ENCODE peak calls at places on chromosomes 16 and 17, in seven cellular contexts. U is fibroblast of pulmonary artery; J is stimulated activated CD8-positive, alpha-beta memory T cell treated with anti-CD3 and anti-CD28 coated beads, Interleukin-7, amount 100 ng/mL, for 1 hour; F is T-helper 1 cell; O is transverse colon; W is NCI-H460; E is nephron progenitor cell. X is an unnamed sample.
A peak's percentile ranks its signal among the peaks of the same experiment; 100 is the strongest.

GRCh38 chr17:62717589-62718342 is 90.3 kb downstream of the MRC2 start:
- DNase-seq in U (no peak), O (no peak), W (no peak), F (no peak), J (no peak), E (no peak), X (no peak)

GRCh38 chr16:71338193-71338592 is 20.3 kb upstream of the CALB2 start:
- DNase-seq in J (no peak), F (no peak), W (peak; percentile 35), E (no peak), U (no peak), O (no peak), X (no peak)

GRCh38 chr16:72850863-72851262 is 197.1 kb downstream of the ZFHX3 start:
- DNase-seq in F (no peak), W (no peak), O (no peak), U (peak; percentile 55), J (no peak), E (no peak), X (no peak)

GRCh38 chr17:72456026-72456569 is 335.3 kb downstream of the SOX9 start:
- DNase-seq in U (peak; percentile 31), F (no peak), O (peak; percentile 80), W (no peak), E (no peak), J (no peak), X (no peak)

GRCh38 chr17:52744179-52744578 is 585.7 kb upstream of the CA10 start:
- DNase-seq in W (no peak), J (no peak), E (no peak), F (no peak), U (no peak), O (no peak), X (no peak)

GRCh38 chr16:66984902-66985311 is 3.5 kb upstream of the CES4A start:
- DNase-seq in U (no peak), E (no peak), J (peak; percentile 11), F (no peak), W (no peak), O (no peak), X (peak; percentile 49)

GRCh38 chr17:17403899-17404576 is 72.8 kb upstream of the MED9 start:
- DNase-seq in J (peak; percentile 12), E (no peak), W (no peak), U (no peak), F (peak; percentile 26), O (peak; percentile 45), X (peak; percentile 53)

GRCh38 chr17:6544770-6545169 is 11.6 kb downstream of the PITPNM3 start:
- DNase-seq in E (peak; percentile 14), J (no peak), O (no peak), F (no peak), W (no peak), U (no peak), X (no peak)

GRCh38 chr16:77589071-77589755 is 133.1 kb upstream of the NUDT7 start:
- DNase-seq in J (no peak), W (no peak), F (no peak), O (no peak), U (no peak), E (no peak), X (no peak)

GRCh38 chr16:9844361-9844760 is 337.9 kb downstream of the GRIN2A start:
- DNase-seq in J (no peak), E (no peak), F (no peak), U (no peak), O (no peak), W (no peak), X (no peak)

GRCh38 chr16:55912022-55912421 is 36.8 kb upstream of the CES5A start:
- DNase-seq in W (no peak), E (no peak), U (no peak), O (no peak), F (no peak), J (no peak), X (no peak)

GRCh38 chr17:67221062-67221998 is 23.7 kb downstream of the HELZ start:
- DNase-seq in W (peak; percentile 45), U (peak; percentile 78), O (no peak), E (peak; percentile 7), F (no peak), J (no peak), X (no peak)

GRCh38 chr17:79112471-79112870 is 37.8 kb downstream of the ENGASE start:
- DNase-seq in F (no peak), W (no peak), U (no peak), E (no peak), J (no peak), O (no peak), X (no peak)

GRCh38 chr17:61294777-61295176 is 104.9 kb upstream of the TBX2 start:
- DNase-seq in W (peak; percentile 26), O (no peak), F (no peak), J (no peak), U (peak; percentile 51), E (no peak), X (no peak)

GRCh38 chr16:17362946-17363345 is 107.8 kb downstream of the XYLT1 start:
- DNase-seq in E (no peak), F (no peak), W (no peak), U (no peak), J (no peak), O (no peak), X (no peak)

GRCh38 chr17:35645923-35646322 is 58.8 kb downstream of the AP2B1 start:
- DNase-seq in O (no peak), W (no peak), J (no peak), F (no peak), E (no peak), U (no peak), X (no peak)

GRCh38 chr17:1736348-1737281 is 6.1 kb upstream of the SERPINF2 start:
- DNase-seq in W (no peak), J (no peak), U (peak; percentile 95), F (no peak), E (peak; percentile 62), O (peak; percentile 52), X (peak; percentile 15)

GRCh38 chr17:1958134-1958881 is 66.8 kb downstream of the RTN4RL1 start:
- DNase-seq in J (no peak), F (no peak), O (no peak), W (no peak), U (no peak), E (no peak), X (no peak)

GRCh38 chr16:19680972-19681371 is 37.1 kb downstream of the KNOP1 start:
- DNase-seq in O (no peak), F (no peak), U (no peak), W (no peak), J (no peak), E (no peak), X (no peak)

GRCh38 chr16:46632778-46633733 is 11.9 kb upstream of the SHCBP1 start:
- DNase-seq in F (no peak), W (no peak), E (peak; percentile 33), U (no peak), O (no peak), J (no peak), X (no peak)

GRCh38 chr16:1159973-1160772 is 7.3 kb downstream of the CACNA1H start:
- DNase-seq in U (no peak), W (no peak), J (no peak), O (peak; percentile 26), F (no peak), E (peak; percentile 93), X (no peak)

GRCh38 chr17:68455756-68456528 is 1.4 kb downstream of the WIPI1 start:
- DNase-seq in U (peak; percentile 95), F (no peak), J (no peak), O (peak; percentile 46), E (no peak), W (no peak), X (no peak)

GRCh38 chr16:83068686-83069085 is 441.9 kb downstream of the CDH13 start:
- DNase-seq in J (no peak), U (peak; percentile 78), F (no peak), E (no peak), O (no peak), W (no peak), X (no peak)

GRCh38 chr17:41895617-41896016 is 23.1 kb downstream of the ACLY start:
- DNase-seq in F (no peak), O (no peak), E (no peak), U (no peak), W (no peak), J (no peak), X (no peak)

GRCh38 chr16:19696312-19696711 is 21.7 kb downstream of the KNOP1 start:
- DNase-seq in E (no peak), O (peak; percentile 92), U (peak; percentile 94), W (peak; percentile 27), J (peak; percentile 37), F (no peak), X (peak; percentile 76)

GRCh38 chr17:76747716-76748360 is 9.9 kb downstream of the MFSD11 start:
- DNase-seq in O (no peak), F (no peak), E (no peak), U (no peak), J (no peak), W (no peak), X (no peak)

GRCh38 chr16:15427648-15428239 is 6.6 kb upstream of the BMERB1 start:
- DNase-seq in O (peak; percentile 55), W (peak; percentile 73), E (no peak), F (peak; percentile 12), J (peak; percentile 27), U (peak; percentile 89), X (peak; percentile 27)

GRCh38 chr16:15509593-15510520 is 75.5 kb downstream of the BMERB1 start:
- DNase-seq in E (no peak), O (no peak), U (peak; percentile 22), J (no peak), W (no peak), F (no peak), X (no peak)

GRCh38 chr17:44956998-44957981 is 9.7 kb upstream of the KIF18B start:
- DNase-seq in E (no peak), J (no peak), F (no peak), O (no peak), W (no peak), U (no peak), X (no peak)

GRCh38 chr17:44219636-44220210 is at the start of gene UBTF:
- DNase-seq in F (peak; percentile 58), E (peak; percentile 75), W (peak; percentile 52), J (peak; percentile 31), U (peak; percentile 56), O (peak; percentile 63), X (peak; percentile 68)

GRCh38 chr17:79188048-79188447 is 113.4 kb downstream of the ENGASE start:
- DNase-seq in J (no peak), W (peak; percentile 25), F (no peak), O (no peak), E (peak; percentile 64), U (no peak), X (no peak)

GRCh38 chr16:28951410-28951943 is 740 bp downstream of the NFATC2IP start:
- DNase-seq in W (no peak), O (peak; percentile 74), U (no peak), F (no peak), E (no peak), J (no peak), X (no peak)

GRCh38 chr17:14297161-14297851 is 3.6 kb upstream of the HS3ST3B1 start:
- DNase-seq in E (peak; percentile 74), U (peak; percentile 60), J (no peak), W (no peak), O (no peak), F (no peak), X (no peak)